ENCODE peak calls at places on chromosomes 1 and 21, in six cellular contexts. S is mesenchymal stem cell, F is mesendoderm, Q is neuronal stem cell, Z is H1, L is IMR-90. K is an unnamed sample.

GRCh38 chr21:42216726-42217572 is 2.0 kb upstream of the ABCG1 start:
- DNase-seq in Q (no peak), L (no peak), S (no peak), F (no peak), Z (no peak), K (no peak)

GRCh38 chr1:185880779-185881333 is 146.7 kb downstream of the HMCN1 start:
- DNase-seq in S (no peak), F (no peak), Q (no peak), L (no peak), Z (no peak), K (no peak)

GRCh38 chr1:217917277-217917887 is 286.2 kb downstream of the SPATA17 start:
- DNase-seq in S (no peak), Q (no peak), F (no peak), L (no peak), Z (no peak), K (no peak)

GRCh38 chr1:109283748-109284600 is 1.0 kb upstream of the PSRC1 start:
- DNase-seq in L (no peak), S (no peak), F (peak), Q (no peak), Z (no peak), K (no peak)

GRCh38 chr1:26524181-26524580 is 5.4 kb upstream of the RPS6KA1 start:
- DNase-seq in F (no peak), Q (no peak), L (no peak), Z (no peak), S (no peak), K (no peak)

GRCh38 chr1:53111073-53111556 is 31.3 kb downstream of the SLC1A7 start:
- DNase-seq in Z (no peak), F (no peak), Q (no peak), L (peak), S (peak), K (no peak)

GRCh38 chr21:45033791-45034555 is 40.4 kb upstream of the ADARB1 start:
- DNase-seq in S (no peak), Q (no peak), F (no peak), L (peak), Z (no peak), K (no peak)

GRCh38 chr1:51955797-51956527 is 34.5 kb downstream of the RAB3B start:
- DNase-seq in S (no peak), Z (no peak), L (no peak), Q (no peak), F (no peak), K (peak)

GRCh38 chr1:181647314-181648035 is 164.2 kb downstream of the CACNA1E start:
- DNase-seq in S (no peak), L (no peak), Q (no peak), Z (no peak), F (no peak), K (no peak)

GRCh38 chr1:236509203-236509602 is 14.6 kb upstream of the LGALS8 start:
- DNase-seq in S (no peak), Q (no peak), L (no peak), Z (no peak), F (no peak), K (no peak)

GRCh38 chr1:115134850-115135484 is 45.7 kb upstream of the TSPAN2 start:
- DNase-seq in L (peak), S (peak), F (peak), Z (no peak), Q (no peak), K (peak)

GRCh38 chr1:15178571-15179484 is 25.3 kb downstream of the TMEM51 start:
- DNase-seq in L (peak), S (peak), Z (no peak), Q (no peak), F (no peak), K (peak)

GRCh38 chr1:15177710-15178166 is 24.2 kb downstream of the TMEM51 start:
- DNase-seq in F (no peak), Q (no peak), Z (no peak), S (no peak), L (no peak), K (no peak)

GRCh38 chr1:15176120-15176519 is 22.6 kb downstream of the TMEM51 start:
- DNase-seq in Z (no peak), L (no peak), S (no peak), Q (no peak), F (no peak), K (no peak)

GRCh38 chr1:15179485-15179883 is 25.9 kb downstream of the TMEM51 start:
- DNase-seq in F (no peak), Q (no peak), S (no peak), L (no peak), Z (no peak), K (no peak)

GRCh38 chr1:15176898-15177665 is 23.5 kb downstream of the TMEM51 start:
- DNase-seq in Z (no peak), F (no peak), S (no peak), L (no peak), Q (no peak), K (no peak)
- H3K4me2 ChIP-seq in Z (no peak), F (no peak), S (no peak), L (no peak), Q (no peak), K (no peak)

GRCh38 chr1:54273837-54274192 is 73.8 kb downstream of the MRPL37 start:
- DNase-seq in S (peak), Q (no peak), L (no peak), Z (no peak), F (peak), K (no peak)
- H3K27ac ChIP-seq in S (peak), Q (peak), L (peak), Z (no peak), F (peak), K (no peak)

DNA sequence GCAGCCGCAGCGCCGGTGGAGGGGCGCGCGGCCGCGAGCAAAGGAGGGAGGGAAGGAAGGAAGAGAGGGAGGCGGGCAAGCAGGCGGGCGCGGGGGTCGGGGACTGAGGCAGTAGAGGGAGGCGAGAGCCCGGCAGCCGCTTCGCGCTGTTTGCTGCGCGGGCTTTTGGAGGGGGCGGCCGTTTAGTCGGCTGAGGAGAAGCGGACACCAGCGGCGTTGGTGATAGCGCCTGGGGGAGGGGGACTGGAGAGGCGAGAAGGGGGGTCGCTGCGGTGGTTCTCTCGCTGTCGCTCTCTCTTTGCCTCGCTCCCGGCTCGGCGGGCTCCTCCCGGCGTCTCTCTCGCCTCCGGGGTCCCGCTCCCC is at the start of gene HS2ST1:
- DNase-seq in Q (no peak), S (no peak), L (no peak), F (no peak), Z (no peak), K (no peak)
- H4K8ac ChIP-seq in Q (no peak), S (peak), L (peak), F (peak), Z (peak), K (peak)

GRCh38 chr1:204464174-204464573 is 30.4 kb downstream of the PIK3C2B start:
- DNase-seq in S (no peak), Q (no peak), F (no peak), Z (no peak), L (no peak), K (no peak)
- H3K4me2 ChIP-seq in S (no peak), Q (no peak), F (no peak), Z (no peak), L (no peak), K (no peak)

GRCh38 chr1:7402548-7402850 is 368.6 kb upstream of the VAMP3 start:
- DNase-seq in S (peak), L (no peak), Z (no peak), F (no peak), Q (no peak), K (no peak)

GRCh38 chr1:7403265-7404045 is 367.6 kb upstream of the VAMP3 start:
- DNase-seq in Z (peak), Q (no peak), F (no peak), L (peak), S (peak), K (no peak)

GRCh38 chr1:7404046-7404742 is 366.9 kb upstream of the VAMP3 start:
- DNase-seq in Z (peak), L (no peak), S (no peak), Q (no peak), F (no peak), K (no peak)

GRCh38 chr1:7400566-7400965 is 370.5 kb upstream of the VAMP3 start:
- DNase-seq in S (no peak), F (no peak), Q (no peak), L (no peak), Z (no peak), K (no peak)

GRCh38 chr1:7401814-7402547 is 369.1 kb upstream of the VAMP3 start:
- DNase-seq in Q (no peak), S (peak), L (peak), F (peak), Z (peak), K (peak)
- H3K27ac ChIP-seq in Q (no peak), S (peak), L (peak), F (peak), Z (no peak), K (peak)

GRCh38 chr1:223680188-223680587 is 14.7 kb upstream of the CAPN8 start:
- DNase-seq in Q (no peak), F (no peak), S (no peak), Z (no peak), L (no peak), K (no peak)

GRCh38 chr1:223684488-223684792 is 18.9 kb upstream of the CAPN8 start:
- DNase-seq in F (no peak), Z (no peak), Q (no peak), S (no peak), L (no peak), K (no peak)

GRCh38 chr1:223682502-223682901 is 17.0 kb upstream of the CAPN8 start:
- DNase-seq in Q (no peak), F (no peak), Z (no peak), S (no peak), L (no peak), K (no peak)

GRCh38 chr1:223678841-223679240 is 13.3 kb upstream of the CAPN8 start:
- DNase-seq in Z (no peak), L (no peak), S (no peak), Q (no peak), F (no peak), K (no peak)

DNA sequence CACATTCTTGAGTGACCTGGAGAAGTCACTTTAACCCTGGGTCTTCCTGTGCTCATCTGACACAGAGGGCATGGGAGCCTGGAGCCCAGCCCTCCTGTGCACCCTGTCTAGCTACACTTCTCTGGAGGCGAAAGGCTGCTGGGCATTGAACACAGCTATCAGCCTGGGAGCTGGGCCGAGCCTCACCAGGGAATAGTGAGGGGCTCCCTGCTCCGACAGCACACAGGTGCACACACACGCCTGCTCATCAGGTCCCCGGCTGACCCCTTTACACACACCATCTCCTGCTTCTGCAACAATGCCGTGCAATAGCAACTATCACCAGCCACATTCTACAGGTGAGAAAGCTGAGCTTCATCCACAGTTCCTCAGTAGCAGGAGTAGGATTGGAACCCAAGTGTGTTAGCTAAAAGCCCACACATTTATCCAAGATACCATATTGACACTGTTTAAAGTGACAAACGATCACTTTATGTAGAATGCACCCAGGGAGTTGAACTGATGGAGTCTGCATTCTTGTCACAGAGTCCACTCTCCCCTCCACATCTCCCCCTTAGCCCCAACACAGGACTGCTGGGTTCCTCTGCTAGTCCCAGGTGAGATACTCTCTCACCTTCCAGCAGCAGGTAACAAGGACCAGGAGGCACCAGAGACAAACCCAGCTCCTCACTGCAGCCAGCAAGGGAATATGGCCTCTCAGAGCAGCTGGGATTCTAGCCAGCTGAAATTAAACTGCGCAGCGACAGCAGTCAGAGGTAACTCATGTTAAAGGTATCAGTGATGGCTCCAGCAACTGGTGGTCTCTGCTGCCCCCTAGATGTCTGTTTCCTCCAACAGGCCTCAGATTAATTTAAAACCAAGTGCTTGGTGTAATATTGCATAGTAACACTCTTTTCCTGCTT is 18.3 kb upstream of the CAPN8 start:
- DNase-seq in Z (peak), S (peak), Q (peak), L (peak), F (peak), K (peak)
- H4K8ac ChIP-seq in Z (no peak), S (no peak), Q (no peak), L (no peak), F (no peak), K (no peak)

GRCh38 chr1:159931101-159931816 is 6.0 kb upstream of the TAGLN2 start:
- DNase-seq in Z (no peak), S (no peak), L (no peak), Q (no peak), F (no peak), K (no peak)
- H3K4me2 ChIP-seq in Z (no peak), S (no peak), L (no peak), Q (no peak), F (no peak), K (no peak)